ENCODE peak calls at places on chromosomes 16 and 17, in six cellular contexts. U is activated T-helper 1 cell treated with Interleukin-2 at 50 U/mL for 16 hours; Y is fibroblast of pulmonary artery; M is activated naive CD8-positive, alpha-beta T cell treated with anti-CD3 and anti-CD28 coated beads, Interleukin-2, amount 50 U/mL, for 24 hours; K is iris pigment epithelial cell; H is HepG2. J is an unnamed sample.

GRCh38 chr16:8892101-8892575 is 10.0 kb downstream of the LITAFD start:
- DNase-seq in U (no peak), Y (no peak), M (no peak), K (no peak), H (no peak), J (no peak)

GRCh38 chr16:1224558-1224957 is 510 bp downstream of the TPSG1 start:
- DNase-seq in U (no peak), Y (no peak), M (no peak), K (no peak), H (no peak), J (no peak)

GRCh38 chr17:39622380-39623006 is 4.3 kb upstream of the PPP1R1B start:
- DNase-seq in U (no peak), Y (no peak), M (peak; percentile 35), K (no peak), H (no peak), J (peak; percentile 87)

GRCh38 chr16:629289-630023 is 1.3 kb upstream of the WFIKKN1 start:
- DNase-seq in U (no peak), Y (no peak), M (no peak), K (no peak), H (peak; percentile 44), J (no peak)

GRCh38 chr16:67842509-67843342 is 606 bp downstream of the THAP11 start:
- DNase-seq in U (peak; percentile 48), Y (peak; percentile 56), M (peak; percentile 66), K (peak; percentile 68), H (peak; percentile 61), J (peak; percentile 80)

GRCh38 chr16:81626181-81626674 is 152.9 kb upstream of the PLCG2 start:
- DNase-seq in U (no peak), Y (no peak), M (no peak), K (no peak), H (no peak), J (peak; percentile 62)

GRCh38 chr17:27323538-27324212 is 29.8 kb downstream of the WSB1 start:
- DNase-seq in U (no peak), Y (peak; percentile 91), M (no peak), K (peak; percentile 67), H (peak; percentile 77), J (no peak)

GRCh38 chr16:17461951-17462729 is 8.6 kb downstream of the XYLT1 start:
- DNase-seq in U (no peak), Y (no peak), M (peak; percentile 16), K (no peak), H (no peak), J (no peak)

GRCh38 chr17:79922161-79922569 is 82.9 kb upstream of the CBX4 start:
- DNase-seq in U (no peak), Y (no peak), M (no peak), K (no peak), H (no peak), J (no peak)

GRCh38 chr17:81958633-81959342 is 2.2 kb downstream of the NOTUM start:
- DNase-seq in U (no peak), Y (no peak), M (no peak), K (no peak), H (no peak), J (no peak)

GRCh38 chr16:53320992-53321391 is 113.3 kb upstream of the RBL2 start:
- DNase-seq in U (no peak), Y (no peak), M (no peak), K (no peak), H (no peak), J (no peak)

GRCh38 chr17:17780941-17781590 is 55.7 kb downstream of the SREBF1 start:
- DNase-seq in U (no peak), Y (peak; percentile 78), M (no peak), K (peak; percentile 55), H (no peak), J (no peak)

GRCh38 chr16:16148755-16149154 is 74.5 kb downstream of the ABCC6 start:
- DNase-seq in U (no peak), Y (no peak), M (no peak), K (no peak), H (no peak), J (no peak)

GRCh38 chr16:21654881-21655280 is 2.5 kb upstream of the IGSF6 start:
- DNase-seq in U (no peak), Y (no peak), M (no peak), K (no peak), H (no peak), J (no peak)

GRCh38 chr16:68642436-68643064 is 2.6 kb upstream of the CDH3 start:
- DNase-seq in U (no peak), Y (no peak), M (no peak), K (peak; percentile 33), H (no peak), J (no peak)

GRCh38 chr17:32882734-32883133 is 5.8 kb upstream of the MYO1D start:
- DNase-seq in U (no peak), Y (no peak), M (peak; percentile 51), K (no peak), H (no peak), J (no peak)

J was measured in activated CD8-positive, alpha-beta memory T cell treated with anti-CD3 and anti-CD28 coated beads, Interleukin-2, amount 10 ng/mL, durations not matched to agents 7 days and 5 days.